ENCODE peak calls at places on chromosomes 5 and 9, in five cellular contexts. C is CD4-positive, CD25-positive, alpha-beta regulatory T cell; Q is tibial artery; Z is upper lobe of right lung; V is esophagus squamous epithelium. B is an unnamed sample.

GRCh38 chr5:127930311-127930710 is 153.3 kb upstream of the SLC12A2 start:
- DNase-seq in Z (no peak), Q (no peak), V (no peak), C (no peak), B (no peak)

GRCh38 chr9:76458903-76459690 is at the start of gene GCNT1:
- DNase-seq in Z (peak), Q (peak), C (peak), V (peak), B (peak)

GRCh38 chr5:2739360-2740050 is 12.0 kb downstream of the IRX2 start:
- DNase-seq in Z (peak), C (no peak), V (no peak), Q (peak), B (no peak)

GRCh38 chr5:123502120-123502519 is 9.9 kb upstream of the CSNK1G3 start:
- DNase-seq in Q (no peak), V (no peak), C (no peak), Z (no peak), B (no peak)

GRCh38 chr9:105053209-105053652 is 125.3 kb upstream of the ABCA1 start:
- DNase-seq in V (no peak), Z (no peak), Q (no peak), C (no peak), B (no peak)

GRCh38 chr9:11326231-11326630 is 713.4 kb upstream of the PTPRD start:
- DNase-seq in Q (no peak), V (no peak), Z (no peak), C (no peak), B (no peak)

GRCh38 chr5:73692981-73693380 is 67.0 kb downstream of the ARHGEF28 start:
- DNase-seq in Z (no peak), Q (no peak), C (no peak), V (no peak), B (no peak)

GRCh38 chr5:136066705-136067271 is 38.0 kb downstream of the TGFBI start:
- DNase-seq in C (no peak), Q (no peak), Z (no peak), V (no peak), B (no peak)

GRCh38 chr9:121227867-121228266 is 26.2 kb upstream of the RAB14 start:
- DNase-seq in C (no peak), Q (no peak), V (no peak), Z (no peak), B (no peak)

GRCh38 chr5:110812639-110813038 is 73.8 kb downstream of the SLC25A46 start:
- DNase-seq in Q (no peak), C (no peak), V (no peak), Z (no peak), B (no peak)

GRCh38 chr5:11564716-11565115 is 339.5 kb downstream of the CTNND2 start:
- DNase-seq in C (no peak), V (no peak), Q (no peak), Z (no peak), B (no peak)

GRCh38 chr5:171927345-171927941 is 79.0 kb downstream of the FBXW11 start:
- DNase-seq in V (no peak), C (no peak), Q (no peak), Z (no peak), B (no peak)

GRCh38 chr5:150618188-150618587 is 22.3 kb upstream of the SYNPO start:
- DNase-seq in Q (no peak), Z (no peak), C (no peak), V (no peak), B (no peak)

GRCh38 chr9:134937566-134938345 is 20.0 kb upstream of the FCN1 start:
- DNase-seq in V (no peak), C (no peak), Z (no peak), Q (no peak), B (no peak)

GRCh38 chr9:134844821-134845220 is 35.8 kb upstream of the FCN2 start:
- DNase-seq in C (no peak), V (no peak), Z (no peak), Q (no peak), B (no peak)

GRCh38 chr9:104094534-104095020 is 468 bp downstream of the SMC2 start:
- DNase-seq in Q (no peak), Z (no peak), V (no peak), C (no peak), B (no peak)

GRCh38 chr5:149426931-149427330 is 47.8 kb upstream of the IL17B start:
- DNase-seq in V (no peak), Q (no peak), Z (no peak), C (no peak), B (no peak)

GRCh38 chr9:130244548-130245165 is 20.9 kb upstream of the HMCN2 start:
- DNase-seq in Z (no peak), Q (peak), C (no peak), V (no peak), B (no peak)

GRCh38 chr9:108033976-108034964 is 544.7 kb upstream of the KLF4 start:
- DNase-seq in Q (no peak), C (no peak), Z (no peak), V (no peak), B (no peak)

GRCh38 chr5:40716000-40716399 is 36.3 kb downstream of the PTGER4 start:
- DNase-seq in V (no peak), Q (no peak), Z (no peak), C (no peak), B (no peak)

GRCh38 chr5:40446910-40447309 is 232.8 kb upstream of the PTGER4 start:
- DNase-seq in V (no peak), C (no peak), Q (no peak), Z (no peak), B (no peak)

GRCh38 chr5:28542968-28543367 is 1504.6 kb upstream of the CDH9 start:
- DNase-seq in Q (no peak), C (no peak), Z (no peak), V (no peak), B (no peak)

GRCh38 chr9:108861997-108862396 is at the start of gene ACTL7A:
- DNase-seq in Z (no peak), Q (no peak), V (no peak), C (no peak), B (no peak)

GRCh38 chr9:16705121-16705604 is 165.3 kb downstream of the BNC2 start:
- DNase-seq in V (no peak), Q (peak), Z (peak), C (no peak), B (no peak)

GRCh38 chr9:86487222-86487841 is 133.1 kb upstream of the TUT7 start:
- DNase-seq in V (no peak), Z (no peak), C (no peak), Q (no peak), B (peak)

GRCh38 chr9:78280982-78281668 is 15.8 kb upstream of the PSAT1 start:
- DNase-seq in V (no peak), Z (peak), Q (peak), C (no peak), B (no peak)

GRCh38 chr5:151503999-151504398 is 56.6 kb downstream of the SLC36A1 start:
- DNase-seq in Z (no peak), V (no peak), C (no peak), Q (no peak), B (no peak)

GRCh38 chr9:2664675-2665065 is 43.1 kb downstream of the VLDLR start:
- DNase-seq in Q (no peak), Z (no peak), V (no peak), C (no peak), B (no peak)

GRCh38 chr9:103660830-103661229 is 433.3 kb upstream of the SMC2 start:
- DNase-seq in Q (no peak), V (no peak), Z (no peak), C (no peak), B (no peak)

GRCh38 chr9:84111726-84112125 is 131.1 kb downstream of the RMI1 start:
- DNase-seq in Z (no peak), V (no peak), C (no peak), Q (no peak), B (no peak)

GRCh38 chr5:90657030-90657429 is 98.4 kb downstream of the ADGRV1 start:
- DNase-seq in V (no peak), Q (no peak), C (no peak), Z (no peak), B (no peak)

GRCh38 chr9:14144215-14144614 is 169.7 kb downstream of the NFIB start:
- DNase-seq in Q (no peak), C (no peak), Z (no peak), V (no peak), B (no peak)

GRCh38 chr5:159435855-159436254 is 105.6 kb upstream of the IL12B start:
- DNase-seq in Z (no peak), Q (no peak), V (no peak), C (no peak), B (no peak)

GRCh38 chr5:61048534-61048933 is 103.5 kb downstream of the NDUFAF2 start:
- DNase-seq in V (no peak), C (no peak), Q (no peak), Z (no peak), B (no peak)

GRCh38 chr9:87383341-87384150 is 114.1 kb upstream of the DAPK1 start:
- DNase-seq in Q (no peak), Z (no peak), C (no peak), V (no peak), B (no peak)

GRCh38 chr9:20437466-20437865 is 184.8 kb downstream of the MLLT3 start:
- DNase-seq in Z (no peak), C (no peak), V (no peak), Q (no peak), B (no peak)

GRCh38 chr5:32029291-32029690 is 144.8 kb downstream of the GOLPH3 start:
- DNase-seq in C (no peak), V (no peak), Z (no peak), Q (no peak), B (no peak)

GRCh38 chr5:32027717-32028321 is 146.3 kb downstream of the GOLPH3 start:
- DNase-seq in Q (peak), C (no peak), V (no peak), Z (no peak), B (no peak)

GRCh38 chr5:32024751-32025150 is 149.4 kb downstream of the GOLPH3 start:
- DNase-seq in V (no peak), Q (no peak), Z (no peak), C (no peak), B (no peak)

GRCh38 chr5:32030226-32030625 is 143.9 kb downstream of the GOLPH3 start:
- DNase-seq in Q (no peak), C (no peak), V (no peak), Z (no peak), B (no peak)

DNA sequence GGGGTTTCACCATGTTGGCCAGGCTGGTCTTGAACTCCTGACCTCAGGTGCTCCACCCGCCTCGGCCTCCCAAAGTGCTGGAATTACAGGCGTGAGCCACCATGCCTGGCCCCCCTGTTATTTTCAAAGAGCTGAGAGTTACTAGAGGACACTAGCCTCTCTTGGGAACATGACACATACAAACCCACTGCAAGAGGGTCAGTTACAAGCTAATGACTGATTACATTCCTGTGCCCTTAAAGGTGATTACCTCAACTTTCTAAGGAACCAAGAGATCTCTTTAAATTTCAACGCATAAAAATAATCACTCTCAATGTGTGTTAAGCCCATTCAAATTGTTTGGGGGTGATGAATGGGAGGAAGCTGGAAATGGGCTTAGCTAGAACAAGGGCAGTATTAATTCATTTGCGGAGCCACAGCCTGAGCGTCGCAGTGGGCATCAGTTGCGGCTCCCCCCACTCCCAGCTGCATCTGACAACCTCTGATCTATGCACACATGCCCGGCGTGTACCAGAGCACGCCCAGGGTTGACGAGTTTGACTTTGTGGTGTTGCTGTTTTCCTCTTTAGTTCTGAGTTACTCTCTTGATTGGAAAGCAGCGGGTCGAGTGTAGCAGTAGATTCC is 146.9 kb downstream of the GOLPH3 start:
- DNase-seq in V (no peak), Q (no peak), Z (no peak), C (no peak), B (no peak)
- H3K4me3 ChIP-seq in V (no peak), Q (no peak), Z (no peak), C (no peak), B (no peak)

DNA sequence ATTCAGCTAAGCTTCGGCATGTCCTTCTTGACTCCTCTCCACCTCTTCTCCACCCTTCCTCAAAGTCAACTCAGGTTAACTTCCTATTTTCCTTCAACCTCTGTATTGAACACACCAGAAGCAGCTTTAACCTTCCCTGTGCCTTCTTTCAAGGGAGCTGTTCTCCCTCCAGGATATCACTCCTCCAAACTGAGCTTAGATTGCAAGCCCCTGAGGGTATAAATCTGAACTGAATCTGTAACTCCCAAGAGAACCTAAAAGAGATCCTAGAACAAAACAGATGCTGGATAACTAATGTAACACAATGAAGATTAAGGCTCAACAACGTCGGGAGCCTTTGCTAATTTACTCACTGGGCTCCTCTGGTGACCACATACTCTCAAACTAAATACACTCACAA is 1.1 kb downstream of the SLCO4C1 start:
- DNase-seq in C (no peak), Z (no peak), Q (no peak), V (no peak), B (no peak)
- H3K4me3 ChIP-seq in C (no peak), Z (peak), Q (no peak), V (no peak), B (no peak)

GRCh38 chr9:96163141-96163540 is 138.8 kb downstream of the HSD17B3 start:
- DNase-seq in V (no peak), Q (no peak), C (no peak), Z (no peak), B (no peak)
- H3K4me3 ChIP-seq in V (no peak), Q (no peak), C (no peak), Z (no peak), B (no peak)

DNA sequence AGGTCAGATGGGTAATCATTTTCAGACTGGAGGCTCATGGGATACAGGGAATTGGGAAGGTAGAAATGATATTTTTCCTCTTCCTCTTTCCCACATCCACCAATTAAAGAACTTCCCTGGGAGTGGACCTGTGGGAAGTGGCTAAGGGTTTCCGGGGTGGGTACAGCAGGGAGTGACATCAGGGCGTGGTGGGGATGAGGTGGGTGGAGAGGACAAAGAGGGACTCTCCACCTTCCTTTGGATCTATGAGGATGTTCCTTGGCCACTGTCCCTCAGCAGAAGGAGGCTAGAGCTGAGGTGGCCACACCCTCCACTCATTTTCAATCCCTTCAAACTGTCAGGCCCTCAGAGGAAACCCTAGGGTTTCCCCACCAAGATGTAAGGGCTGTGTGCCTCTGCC is 54.7 kb downstream of the IRF1 start:
- DNase-seq in Q (peak), Z (no peak), C (no peak), V (no peak), B (no peak)
- H3K4me3 ChIP-seq in Q (no peak), Z (no peak), C (no peak), V (no peak), B (no peak)

B was measured in Jurkat, Clone E6-1.